ENCODE peak calls at places on chromosomes 11 and 22, in six cellular contexts. Y is PC-3, B is skeletal muscle cell, T is AG10803, Z is dorsolateral prefrontal cortex, W is GM12878. N is an unnamed sample.

GRCh38 chr11:71281901-71282300 is 29.5 kb upstream of the SHANK2 start:
- DNase-seq in W (no peak), T (no peak), Z (no peak), B (no peak), Y (no peak), N (no peak)

GRCh38 chr22:50524664-50525103 is 714 bp downstream of the SCO2 start:
- DNase-seq in T (no peak), W (no peak), Y (no peak), Z (no peak), B (no peak), N (no peak)

GRCh38 chr11:68044898-68045351 is 6.1 kb downstream of the TCIRG1 start:
- DNase-seq in Z (no peak), Y (no peak), T (no peak), B (no peak), W (no peak), N (no peak)

GRCh38 chr11:87743002-87743401 is 432.2 kb downstream of the RAB38 start:
- DNase-seq in B (no peak), T (no peak), Z (peak), W (no peak), Y (peak), N (no peak)

GRCh38 chr11:65418431-65418680 is 4.2 kb upstream of the NEAT1 start:
- DNase-seq in Y (no peak), W (no peak), T (no peak), Z (no peak), B (no peak), N (no peak)

GRCh38 chr11:89220684-89221339 is 43.1 kb downstream of the TYR start:
- DNase-seq in B (no peak), W (no peak), Z (no peak), T (no peak), Y (peak), N (no peak)

GRCh38 chr11:47186076-47186936 is at the start of gene PACSIN3:
- DNase-seq in B (no peak), T (no peak), W (no peak), Y (peak), Z (no peak), N (peak)

GRCh38 chr11:65355013-65355775 is 643 bp downstream of the TIGD3 start:
- DNase-seq in B (no peak), T (no peak), W (no peak), Y (peak), Z (no peak), N (no peak)

GRCh38 chr11:35932121-35932520 is 11.7 kb upstream of the LDLRAD3 start:
- DNase-seq in W (no peak), T (no peak), Y (no peak), Z (no peak), B (no peak), N (no peak)

GRCh38 chr22:28923826-28924732 is 40.7 kb downstream of the ZNRF3 start:
- DNase-seq in T (no peak), Z (peak), W (no peak), B (no peak), Y (no peak), N (no peak)

GRCh38 chr11:13963169-13963948 is 836 bp downstream of the SPON1 start:
- DNase-seq in Z (no peak), Y (no peak), T (no peak), B (no peak), W (no peak), N (peak)

GRCh38 chr11:114081641-114082414 is 22.3 kb downstream of the ZBTB16 start:
- DNase-seq in T (no peak), W (no peak), Z (no peak), B (peak), Y (no peak), N (no peak)

GRCh38 chr22:45964926-45965564 is 11.9 kb downstream of the WNT7B start:
- DNase-seq in W (no peak), Y (no peak), T (no peak), B (no peak), Z (no peak), N (no peak)

GRCh38 chr22:38788417-38788816 is 5.5 kb downstream of the DNAL4 start:
- DNase-seq in Z (peak), W (no peak), B (peak), T (peak), Y (peak), N (no peak)

GRCh38 chr11:101881586-101881985 is 33.2 kb upstream of the CEP126 start:
- DNase-seq in Y (no peak), Z (no peak), T (peak), B (no peak), W (no peak), N (no peak)

GRCh38 chr22:47409501-47410275 is 647.2 kb downstream of the TBC1D22A start:
- DNase-seq in Z (no peak), B (no peak), W (no peak), Y (no peak), T (no peak), N (peak)

GRCh38 chr11:119339581-119340334 is 925 bp downstream of the C1QTNF5 start:
- DNase-seq in B (no peak), Y (peak), T (peak), W (no peak), Z (no peak), N (no peak)

GRCh38 chr22:23180301-23180892 is at the start of gene BCR:
- DNase-seq in Y (peak), B (peak), Z (peak), W (no peak), T (peak), N (peak)

GRCh38 chr22:31247726-31248125 is 35.6 kb downstream of the LIMK2 start:
- DNase-seq in Z (no peak), T (no peak), W (no peak), Y (no peak), B (no peak), N (no peak)

GRCh38 chr11:45176996-45177395 is 30.6 kb downstream of the PRDM11 start:
- DNase-seq in B (no peak), T (no peak), Y (no peak), Z (no peak), W (no peak), N (no peak)

GRCh38 chr22:47206819-47207218 is 444.4 kb downstream of the TBC1D22A start:
- DNase-seq in Z (peak), T (no peak), W (no peak), Y (no peak), B (no peak), N (no peak)

GRCh38 chr22:35835998-35836691 is 118.5 kb downstream of the APOL5 start:
- DNase-seq in B (peak), T (peak), W (no peak), Y (peak), Z (peak), N (peak)

GRCh38 chr11:120525285-120526085 is 13.9 kb downstream of the GRIK4 start:
- DNase-seq in Z (no peak), Y (no peak), T (no peak), B (no peak), W (no peak), N (no peak)

GRCh38 chr11:70727899-70728620 is 329.7 kb downstream of the CTTN start:
- DNase-seq in Y (no peak), B (no peak), Z (no peak), W (no peak), T (no peak), N (no peak)

GRCh38 chr11:61797263-61797944 is 4.7 kb downstream of the FEN1 start:
- DNase-seq in T (peak), B (peak), Z (peak), Y (peak), W (peak), N (peak)

GRCh38 chr22:49927483-49928184 is 9.2 kb downstream of the CRELD2 start:
- DNase-seq in Z (no peak), B (no peak), Y (no peak), T (no peak), W (no peak), N (no peak)

GRCh38 chr11:123760894-123761293 is 6.6 kb upstream of the OR6X1 start:
- DNase-seq in Y (no peak), T (no peak), Z (no peak), W (peak), B (no peak), N (no peak)

GRCh38 chr11:76666408-76666807 is 4.1 kb downstream of the LRRC32 start:
- DNase-seq in T (peak), Z (no peak), W (no peak), B (no peak), Y (no peak), N (peak)
- H3K4me3 ChIP-seq in T (no peak), Z (no peak), W (peak), B (no peak), Y (no peak), N (no peak)

DNA sequence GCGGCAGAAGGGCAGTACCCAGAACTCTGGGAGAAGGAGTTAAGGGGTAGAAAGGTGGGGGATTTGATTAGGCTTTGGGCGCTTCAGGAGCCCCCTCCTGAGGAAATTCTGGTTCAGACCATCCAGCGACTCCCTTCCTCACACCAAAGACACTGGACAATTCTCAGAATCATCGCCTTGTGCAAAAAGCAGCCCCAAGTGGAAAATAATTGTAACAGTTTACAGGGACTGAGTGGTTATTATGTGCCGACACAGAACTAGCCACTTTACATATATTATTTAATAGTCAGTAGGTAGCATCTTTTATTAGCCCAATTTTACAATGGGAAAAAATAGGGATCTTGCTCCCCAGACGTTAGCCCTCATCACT is 667 bp upstream of the TRIM3 start:
- DNase-seq in B (no peak), Y (no peak), W (no peak), Z (no peak), T (no peak), N (no peak)
- H3K4me3 ChIP-seq in B (peak), Y (peak), W (peak), Z (peak), T (peak), N (peak)

GRCh38 chr11:93736129-93736528 is 5.2 kb downstream of the TAF1D start:
- DNase-seq in Y (no peak), B (no peak), W (no peak), T (peak), Z (no peak), N (no peak)
- H3K4me3 ChIP-seq in Y (peak), B (no peak), W (peak), T (no peak), Z (no peak), N (no peak)

GRCh38 chr11:104898685-104899013 is 389 bp upstream of the CASP12 start:
- DNase-seq in W (no peak), T (no peak), Y (no peak), Z (no peak), B (no peak), N (no peak)
- H3K4me3 ChIP-seq in W (no peak), T (no peak), Y (no peak), Z (no peak), B (no peak), N (no peak)

DNA sequence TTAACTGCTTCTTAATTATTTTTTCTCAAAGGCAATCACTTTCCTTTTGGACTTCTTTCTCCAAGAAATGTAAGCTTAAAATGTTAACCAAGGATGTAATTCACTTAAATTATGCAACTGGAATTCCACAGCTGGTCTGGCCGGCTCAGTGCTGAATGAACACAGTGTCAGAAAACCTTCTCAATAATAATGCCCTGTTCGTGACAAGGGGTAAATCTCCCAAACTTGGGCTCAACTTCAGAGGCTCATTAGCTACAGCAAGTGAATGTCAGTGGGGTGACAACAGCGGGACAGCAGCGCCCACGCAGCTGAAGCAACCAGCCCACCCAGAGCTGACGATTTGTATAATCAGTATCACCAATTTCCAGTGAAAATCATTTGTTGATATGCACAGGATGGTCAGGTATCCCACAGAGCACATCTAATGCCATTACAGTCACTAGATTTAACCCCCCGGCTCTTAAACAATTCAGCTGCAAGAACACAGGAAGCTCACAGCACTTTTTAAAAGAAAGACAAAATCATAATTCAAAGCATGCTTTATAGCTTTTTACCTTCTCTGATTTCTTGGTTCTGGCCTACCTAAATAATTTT is 704.8 kb downstream of the DLG2 start:
- DNase-seq in T (peak), W (no peak), B (no peak), Z (no peak), Y (no peak), N (no peak)
- H3K4me3 ChIP-seq in T (no peak), W (no peak), B (no peak), Z (peak), Y (peak), N (no peak)

GRCh38 chr11:64007160-64007628 is 21.0 kb downstream of the OTUB1 start:
- DNase-seq in Y (peak), W (no peak), B (no peak), Z (no peak), T (peak), N (no peak)
- H3K4me3 ChIP-seq in Y (peak), W (no peak), B (peak), Z (peak), T (peak), N (no peak)

GRCh38 chr11:75022759-75023396 is 34.1 kb downstream of the NEU3 start:
- DNase-seq in B (peak), Y (peak), T (peak), Z (peak), W (peak), N (peak)
- H3K4me3 ChIP-seq in B (no peak), Y (no peak), T (no peak), Z (no peak), W (no peak), N (no peak)

GRCh38 chr11:86301742-86302091 is 323 bp upstream of the HIKESHI start:
- DNase-seq in B (no peak), Y (no peak), T (no peak), W (no peak), Z (no peak), N (no peak)
- H3K4me3 ChIP-seq in B (peak), Y (peak), T (peak), W (peak), Z (peak), N (peak)

GRCh38 chr22:44181912-44182590 is 1.3 kb downstream of the PARVG start:
- DNase-seq in W (no peak), B (no peak), T (no peak), Z (no peak), Y (no peak), N (no peak)
- H3K4me3 ChIP-seq in W (peak), B (no peak), T (no peak), Z (peak), Y (no peak), N (no peak)

GRCh38 chr11:77448269-77448668 is 25.6 kb downstream of the PAK1 start:
- DNase-seq in Y (no peak), W (no peak), T (no peak), Z (no peak), B (no peak), N (no peak)
- H3K4me3 ChIP-seq in Y (no peak), W (no peak), T (no peak), Z (no peak), B (no peak), N (no peak)

N was measured in SJSA1.